ENCODE peak calls at places on chromosomes 3 and 15, in seven cellular contexts. F, H, V, C, M, R and J are unnamed samples.

GRCh38 chr3:120331071-120331470 is 18.1 kb downstream of the LRRC58 start:
- DNase-seq in R (no peak), H (no peak), M (no peak), F (no peak), V (no peak), C (no peak), J (no peak)

GRCh38 chr3:184348057-184348382 is 10.6 kb downstream of the FAM131A start:
- DNase-seq in C (no peak), H (no peak), M (no peak), R (no peak), V (no peak), F (no peak), J (no peak)

GRCh38 chr3:71752911-71753715 is 542 bp upstream of the GPR27 start:
- DNase-seq in R (no peak), M (no peak), H (no peak), C (no peak), F (no peak), V (no peak), J (no peak)

GRCh38 chr3:100570811-100571210 is 38.6 kb upstream of the ADGRG7 start:
- DNase-seq in F (no peak), R (no peak), V (no peak), C (no peak), M (no peak), H (no peak), J (no peak)

GRCh38 chr3:129486057-129487035 is 42.1 kb upstream of the RHO start:
- DNase-seq in R (no peak), V (no peak), F (no peak), H (no peak), C (no peak), M (peak), J (no peak)

GRCh38 chr3:190339130-190339529 is 16.9 kb upstream of the CLDN1 start:
- DNase-seq in H (no peak), F (no peak), M (no peak), V (no peak), R (no peak), C (no peak), J (no peak)

GRCh38 chr3:128040041-128040440 is 12.2 kb upstream of the SEC61A1 start:
- DNase-seq in C (no peak), F (no peak), R (no peak), V (no peak), M (no peak), H (no peak), J (no peak)

GRCh38 chr3:31029756-31030155 is 135.3 kb upstream of the GADL1 start:
- DNase-seq in V (no peak), C (no peak), H (no peak), F (no peak), R (no peak), M (no peak), J (no peak)

GRCh38 chr3:195059006-195059350 is 212.0 kb downstream of the XXYLT1 start:
- DNase-seq in F (no peak), V (no peak), M (no peak), R (no peak), H (no peak), C (no peak), J (no peak)

GRCh38 chr3:63192248-63192647 is 85.9 kb upstream of the SYNPR start:
- DNase-seq in M (no peak), V (peak), C (no peak), F (no peak), R (no peak), H (no peak), J (no peak)

GRCh38 chr3:7978104-7978457 is 523.5 kb upstream of the LMCD1 start:
- DNase-seq in H (no peak), R (no peak), M (no peak), V (no peak), C (no peak), F (no peak), J (no peak)

GRCh38 chr3:64399205-64399800 is 174.0 kb upstream of the PRICKLE2 start:
- DNase-seq in H (no peak), M (peak), F (no peak), R (peak), V (no peak), C (peak), J (no peak)

GRCh38 chr3:5231536-5231935 is 44.0 kb downstream of the EDEM1 start:
- DNase-seq in V (no peak), M (no peak), F (no peak), R (no peak), H (no peak), C (no peak), J (no peak)

GRCh38 chr3:149968216-149968615 is 2.5 kb downstream of the PFN2 start:
- DNase-seq in F (no peak), R (no peak), C (peak), H (no peak), V (no peak), M (no peak), J (no peak)

GRCh38 chr15:74523982-74524381 is 17.0 kb upstream of the ARID3B start:
- DNase-seq in M (no peak), H (no peak), V (no peak), C (no peak), F (no peak), R (no peak), J (no peak)

GRCh38 chr15:55823191-55823670 is 80.3 kb upstream of the PRTG start:
- DNase-seq in M (peak), H (no peak), F (no peak), R (no peak), V (no peak), C (peak), J (no peak)

GRCh38 chr3:47324278-47324865 is 41.6 kb downstream of the KLHL18 start:
- DNase-seq in H (peak), C (peak), R (peak), V (no peak), F (peak), M (peak), J (peak)

GRCh38 chr3:59334585-59334984 is 284.8 kb upstream of the CFAP20DC start:
- DNase-seq in M (peak), C (no peak), R (no peak), V (no peak), F (no peak), H (no peak), J (no peak)

GRCh38 chr3:19541284-19541683 is 392.7 kb downstream of the EFHB start:
- DNase-seq in C (no peak), R (no peak), F (no peak), H (no peak), M (no peak), V (no peak), J (no peak)

GRCh38 chr3:27976933-27977332 is 254.8 kb upstream of the EOMES start:
- DNase-seq in V (no peak), H (no peak), C (no peak), R (no peak), F (no peak), M (no peak), J (no peak)

GRCh38 chr3:50347187-50347813 is 1.8 kb upstream of the ZMYND10 start:
- DNase-seq in C (peak), V (no peak), R (peak), F (peak), H (peak), M (no peak), J (peak)

GRCh38 chr3:143526016-143526540 is 322.2 kb downstream of the SLC9A9 start:
- DNase-seq in R (no peak), H (no peak), M (no peak), V (no peak), F (no peak), C (no peak), J (no peak)

GRCh38 chr3:16313955-16314645 is 49.1 kb downstream of the OXNAD1 start:
- DNase-seq in M (no peak), V (no peak), C (no peak), F (no peak), R (no peak), H (no peak), J (no peak)

GRCh38 chr3:172816968-172817367 is 66.4 kb downstream of the ECT2 start:
- DNase-seq in R (no peak), F (no peak), C (no peak), V (no peak), H (no peak), M (no peak), J (no peak)

GRCh38 chr15:73560501-73561117 is 72.6 kb downstream of the NPTN start:
- DNase-seq in F (no peak), V (peak), H (no peak), C (peak), R (no peak), M (no peak), J (no peak)

GRCh38 chr15:31329640-31330010 is 3.0 kb downstream of the KLF13 start:
- DNase-seq in F (no peak), V (no peak), C (no peak), R (no peak), H (no peak), M (no peak), J (no peak)

GRCh38 chr15:68994149-68994548 is 20.3 kb upstream of the NOX5 start:
- DNase-seq in F (no peak), H (no peak), M (peak), C (no peak), R (no peak), V (no peak), J (no peak)

GRCh38 chr3:109050591-109051167 is 67.3 kb downstream of the MORC1 start:
- DNase-seq in C (peak), R (peak), M (no peak), F (peak), V (no peak), H (no peak), J (peak)

GRCh38 chr3:57959407-57960173 is 48.6 kb upstream of the FLNB start:
- DNase-seq in V (no peak), C (no peak), R (no peak), H (no peak), M (no peak), F (no peak), J (no peak)

GRCh38 chr3:196274585-196274984 is 12.9 kb downstream of the PCYT1A start:
- DNase-seq in V (no peak), F (peak), C (no peak), R (peak), H (peak), M (no peak), J (no peak)

GRCh38 chr3:122960652-122961051 is 66.9 kb downstream of the SEMA5B start:
- DNase-seq in F (no peak), V (no peak), H (no peak), C (no peak), M (no peak), R (no peak), J (no peak)